ENCODE peak calls at places on chromosomes 5 and 9, in nine cellular contexts. W is GM20000; Y is smooth muscle cell of the brain vasculature; O is heart left ventricle; S is T-helper 17 cell; D is SJSA1; I is stimulated activated CD4-positive, alpha-beta T cell treated with anti-CD3 and anti-CD28 coated beads, Interleukin-1b, Interleukin-23, amount 100 ng/mL, for 24 hours; A is astrocyte of the cerebellum; U is iris pigment epithelial cell. H is an unnamed sample.

GRCh38 chr9:98191615-98192502 is 578 bp downstream of the CORO2A start:
- DNase-seq in W (peak), Y (no peak), O (no peak), S (no peak), D (no peak), I (no peak), A (no peak), U (no peak), H (no peak)

GRCh38 chr9:69412741-69413150 is 87.7 kb downstream of the ENTREP1 start:
- DNase-seq in W (peak), Y (peak), O (peak), S (no peak), D (no peak), I (no peak), A (peak), U (peak), H (peak)

GRCh38 chr9:98460704-98461103 is 205.3 kb upstream of the TBC1D2 start:
- DNase-seq in W (no peak), Y (no peak), O (no peak), S (no peak), D (no peak), I (no peak), A (no peak), U (no peak), H (no peak)

GRCh38 chr9:133738039-133738805 is at the start of gene SARDH:
- DNase-seq in W (peak), Y (no peak), O (peak), S (no peak), D (peak), I (no peak), A (no peak), U (peak), H (no peak)

GRCh38 chr5:57621624-57622023 is 139.0 kb upstream of the ACTBL2 start:
- DNase-seq in W (no peak), Y (no peak), O (no peak), S (no peak), D (no peak), I (no peak), A (no peak), U (no peak), H (no peak)

GRCh38 chr9:99516657-99517049 is 294.6 kb downstream of the SEC61B start:
- DNase-seq in W (no peak), Y (no peak), O (no peak), S (no peak), D (peak), I (no peak), A (no peak), U (no peak), H (no peak)

GRCh38 chr9:130815242-130815808 is 19.7 kb upstream of the ABL1 start:
- DNase-seq in W (no peak), Y (no peak), O (no peak), S (no peak), D (no peak), I (no peak), A (no peak), U (no peak), H (no peak)

GRCh38 chr9:113641100-113641885 is 177.8 kb downstream of the RGS3 start:
- DNase-seq in W (no peak), Y (no peak), O (no peak), S (no peak), D (no peak), I (no peak), A (no peak), U (no peak), H (no peak)

GRCh38 chr5:104456122-104456521 is 893.5 kb upstream of the NUDT12 start:
- DNase-seq in W (no peak), Y (no peak), O (no peak), S (no peak), D (no peak), I (no peak), A (no peak), U (no peak), H (no peak)

GRCh38 chr9:84339523-84339922 is 1.0 kb downstream of the SLC28A3 start:
- DNase-seq in W (no peak), Y (no peak), O (no peak), S (no peak), D (no peak), I (no peak), A (no peak), U (no peak), H (no peak)

GRCh38 chr5:18720002-18720401 is 1085.7 kb downstream of the TAF11L14 start:
- DNase-seq in W (no peak), Y (no peak), O (no peak), S (no peak), D (no peak), I (no peak), A (no peak), U (no peak), H (no peak)

GRCh38 chr9:130364619-130365322 is 80.0 kb upstream of the ASS1 start:
- DNase-seq in W (no peak), Y (no peak), O (no peak), S (no peak), D (no peak), I (no peak), A (no peak), U (no peak), H (no peak)

GRCh38 chr9:133202688-133203453 is 6.2 kb downstream of the OBP2B start:
- DNase-seq in W (no peak), Y (no peak), O (no peak), S (no peak), D (no peak), I (no peak), A (no peak), U (no peak), H (no peak)

GRCh38 chr5:145924849-145925248 is 11.5 kb upstream of the SH3RF2 start:
- DNase-seq in W (no peak), Y (no peak), O (no peak), S (no peak), D (no peak), I (no peak), A (no peak), U (no peak), H (no peak)

GRCh38 chr5:174454464-174454863 is 269.9 kb upstream of the MSX2 start:
- DNase-seq in W (no peak), Y (no peak), O (no peak), S (no peak), D (no peak), I (no peak), A (no peak), U (no peak), H (no peak)

GRCh38 chr9:25573281-25573680 is 105.0 kb downstream of the TUSC1 start:
- DNase-seq in W (no peak), Y (no peak), O (no peak), S (no peak), D (no peak), I (no peak), A (no peak), U (no peak), H (no peak)

GRCh38 chr9:82147798-82148440 is 159.3 kb downstream of the SPATA31D1 start:
- DNase-seq in W (no peak), Y (no peak), O (no peak), S (no peak), D (no peak), I (no peak), A (no peak), U (no peak), H (no peak)

GRCh38 chr5:141877478-141878185 is 578 bp downstream of the PCDH1 start:
- DNase-seq in W (no peak), Y (no peak), O (no peak), S (no peak), D (no peak), I (no peak), A (no peak), U (peak), H (no peak)

GRCh38 chr5:156920042-156920860 is 42.8 kb downstream of the TIMD4 start:
- DNase-seq in W (no peak), Y (no peak), O (no peak), S (no peak), D (no peak), I (peak), A (no peak), U (no peak), H (no peak)

GRCh38 chr9:97895695-97896332 is 26.5 kb downstream of the TRMO start:
- DNase-seq in W (no peak), Y (no peak), O (no peak), S (no peak), D (no peak), I (no peak), A (no peak), U (peak), H (no peak)

GRCh38 chr5:136295914-136296313 is 69.4 kb downstream of the TRPC7 start:
- DNase-seq in W (no peak), Y (no peak), O (no peak), S (no peak), D (no peak), I (no peak), A (no peak), U (peak), H (no peak)

GRCh38 chr5:173925449-173926071 is 37.4 kb downstream of the CPEB4 start:
- DNase-seq in W (peak), Y (peak), O (peak), S (peak), D (no peak), I (peak), A (peak), U (peak), H (peak)

GRCh38 chr9:12464910-12465512 is 228.2 kb upstream of the TYRP1 start:
- DNase-seq in W (peak), Y (no peak), O (no peak), S (no peak), D (no peak), I (no peak), A (peak), U (peak), H (peak)

GRCh38 chr5:157549954-157550549 is 25.5 kb downstream of the ADAM19 start:
- DNase-seq in W (no peak), Y (no peak), O (no peak), S (no peak), D (no peak), I (no peak), A (no peak), U (peak), H (no peak)